ENCODE peak calls at places on chromosomes 12 and 14, in ten cellular contexts. Y is cerebellar cortex; S is esophagus squamous epithelium; K is stimulated activated CD4-positive, alpha-beta T cell treated with anti-CD3 and anti-CD28 coated beads, Interleukin-4, amount 100 ng/mL, for 1 hour; N is stimulated activated CD8-positive, alpha-beta memory T cell treated with anti-CD3 and anti-CD28 coated beads, Interleukin-12 subunit alpha, Interleukin-12 subunit beta, amount 100 ng/mL, for 4 hours; W is CD4-positive, alpha-beta memory T cell; P is left kidney; G is tibial nerve; C is NCI-H1417; D is body of pancreas. F is an unnamed sample.

GRCh38 chr14:86296173-86296572 is 766.2 kb downstream of the FLRT2 start:
- DNase-seq in Y (no peak), S (no peak), K (no peak), N (no peak), W (no peak), P (peak), G (no peak), C (peak), D (no peak), F (no peak)

GRCh38 chr12:64385468-64385867 is 5.1 kb downstream of the C12orf56 start:
- DNase-seq in Y (no peak), S (no peak), K (peak), N (no peak), W (no peak), P (no peak), G (no peak), C (no peak), D (no peak), F (no peak)

GRCh38 chr12:109115758-109116610 is at the start of gene ACACB:
- DNase-seq in Y (no peak), S (no peak), K (no peak), N (no peak), W (no peak), P (peak), G (peak), C (no peak), D (peak), F (peak)

GRCh38 chr12:54033980-54034783 is 1.3 kb downstream of the HOXC5 start:
- DNase-seq in Y (no peak), S (no peak), K (no peak), N (no peak), W (no peak), P (peak), G (no peak), C (no peak), D (no peak), F (no peak)

GRCh38 chr12:40646891-40647290 is 45.3 kb upstream of the CNTN1 start:
- DNase-seq in Y (peak), S (no peak), K (no peak), N (no peak), W (no peak), P (no peak), G (no peak), C (no peak), D (no peak), F (no peak)

GRCh38 chr14:69368381-69368780 is 29.7 kb downstream of the ERH start:
- DNase-seq in Y (no peak), S (no peak), K (no peak), N (no peak), W (no peak), P (no peak), G (no peak), C (no peak), D (no peak), F (no peak)

GRCh38 chr14:105849933-105850626 is 323.7 kb downstream of the TMEM121 start:
- DNase-seq in Y (no peak), S (no peak), K (no peak), N (no peak), W (no peak), P (no peak), G (no peak), C (no peak), D (no peak), F (no peak)

GRCh38 chr14:89899917-89900680 is 54.4 kb downstream of the EFCAB11 start:
- DNase-seq in Y (peak), S (no peak), K (no peak), N (no peak), W (no peak), P (peak), G (no peak), C (peak), D (no peak), F (no peak)